ENCODE peak calls at places on chromosomes 1 and 21, in eight cellular contexts. Q is stomach, N is cardiac fibroblast, O is GM23248, E is spleen, F is left ventricle myocardium inferior, J is lower lobe of right lung, L is psoas muscle. S is an unnamed sample.

GRCh38 chr1:171258429-171258828 is 10.1 kb downstream of the FMO1 start:
- DNase-seq in Q (no peak), N (no peak), O (no peak), E (no peak), F (no peak), J (no peak), L (no peak), S (no peak)

GRCh38 chr1:170893655-170894297 is 41.6 kb upstream of the MROH9 start:
- DNase-seq in Q (no peak), N (no peak), O (peak), E (no peak), F (no peak), J (no peak), L (no peak), S (no peak)

GRCh38 chr1:26744075-26744958 is 43.4 kb upstream of the PIGV start:
- DNase-seq in Q (peak), N (peak), O (peak), E (peak), F (peak), J (peak), L (peak), S (peak)

GRCh38 chr1:172680733-172681275 is 21.9 kb downstream of the FASLG start:
- DNase-seq in Q (no peak), N (no peak), O (no peak), E (no peak), F (no peak), J (no peak), L (no peak), S (no peak)

GRCh38 chr1:31400393-31400792 is 12.6 kb upstream of the SERINC2 start:
- DNase-seq in Q (no peak), N (peak), O (peak), E (no peak), F (no peak), J (no peak), L (no peak), S (no peak)

GRCh38 chr1:91511386-91511785 is 10.7 kb downstream of the CDC7 start:
- DNase-seq in Q (no peak), N (peak), O (peak), E (no peak), F (no peak), J (no peak), L (no peak), S (no peak)

GRCh38 chr1:168081373-168082007 is 55.2 kb downstream of the GPR161 start:
- DNase-seq in Q (no peak), N (peak), O (peak), E (no peak), F (no peak), J (no peak), L (no peak), S (no peak)

GRCh38 chr1:119646521-119647227 is 1.4 kb downstream of the ZNF697 start:
- DNase-seq in Q (no peak), N (peak), O (peak), E (no peak), F (no peak), J (no peak), L (no peak), S (no peak)

GRCh38 chr1:37764888-37765441 is at the start of gene EPHA10:
- DNase-seq in Q (no peak), N (no peak), O (no peak), E (no peak), F (no peak), J (no peak), L (no peak), S (peak)

GRCh38 chr1:164613176-164613575 is 54.2 kb downstream of the PBX1 start:
- DNase-seq in Q (peak), N (no peak), O (peak), E (no peak), F (no peak), J (no peak), L (no peak), S (no peak)

GRCh38 chr1:121516279-121516967 is 331.6 kb downstream of the SRGAP2C start:
- DNase-seq in Q (no peak), N (no peak), O (no peak), E (peak), F (peak), J (peak), L (no peak), S (no peak)

GRCh38 chr1:40901886-40902633 is 39.9 kb upstream of the CITED4 start:
- DNase-seq in Q (no peak), N (peak), O (peak), E (no peak), F (peak), J (no peak), L (peak), S (no peak)

GRCh38 chr1:165501975-165502358 is 41.8 kb upstream of the LRRC52 start:
- DNase-seq in Q (no peak), N (no peak), O (no peak), E (no peak), F (no peak), J (no peak), L (no peak), S (no peak)

GRCh38 chr1:155648207-155649147 is 38.5 kb downstream of the MSTO1 start:
- DNase-seq in Q (peak), N (peak), O (peak), E (no peak), F (no peak), J (no peak), L (no peak), S (peak)

GRCh38 chr1:72229893-72230292 is 52.4 kb downstream of the NEGR1 start:
- DNase-seq in Q (no peak), N (peak), O (peak), E (no peak), F (no peak), J (no peak), L (no peak), S (no peak)

GRCh38 chr1:71916894-71917293 is 365.4 kb downstream of the NEGR1 start:
- DNase-seq in Q (no peak), N (no peak), O (no peak), E (no peak), F (no peak), J (no peak), L (no peak), S (no peak)

GRCh38 chr1:192936313-192937018 is 122.7 kb downstream of the UCHL5 start:
- DNase-seq in Q (no peak), N (peak), O (no peak), E (no peak), F (no peak), J (no peak), L (no peak), S (no peak)

GRCh38 chr21:40466893-40467483 is 380.0 kb downstream of the DSCAM start:
- DNase-seq in Q (no peak), N (peak), O (no peak), E (no peak), F (no peak), J (no peak), L (no peak), S (peak)

GRCh38 chr1:74771913-74772515 is 39.1 kb downstream of the TYW3 start:
- DNase-seq in Q (no peak), N (peak), O (peak), E (no peak), F (no peak), J (no peak), L (no peak), S (no peak)

GRCh38 chr1:226697608-226698544 is 41.2 kb downstream of the ITPKB start:
- DNase-seq in Q (no peak), N (no peak), O (no peak), E (no peak), F (no peak), J (no peak), L (no peak), S (no peak)

GRCh38 chr1:89198500-89199072 is at the start of gene GBP4:
- DNase-seq in Q (peak), N (peak), O (peak), E (peak), F (peak), J (peak), L (peak), S (no peak)

GRCh38 chr1:21117159-21117953 is 59.3 kb downstream of the EIF4G3 start:
- DNase-seq in Q (no peak), N (peak), O (no peak), E (no peak), F (no peak), J (no peak), L (no peak), S (no peak)

GRCh38 chr1:231027136-231027925 is 12.7 kb downstream of the FAM89A start:
- DNase-seq in Q (no peak), N (no peak), O (no peak), E (no peak), F (no peak), J (no peak), L (no peak), S (no peak)

GRCh38 chr1:2250721-2251281 is 22.7 kb downstream of the SKI start:
- DNase-seq in Q (peak), N (no peak), O (no peak), E (no peak), F (no peak), J (peak), L (peak), S (no peak)

DNA sequence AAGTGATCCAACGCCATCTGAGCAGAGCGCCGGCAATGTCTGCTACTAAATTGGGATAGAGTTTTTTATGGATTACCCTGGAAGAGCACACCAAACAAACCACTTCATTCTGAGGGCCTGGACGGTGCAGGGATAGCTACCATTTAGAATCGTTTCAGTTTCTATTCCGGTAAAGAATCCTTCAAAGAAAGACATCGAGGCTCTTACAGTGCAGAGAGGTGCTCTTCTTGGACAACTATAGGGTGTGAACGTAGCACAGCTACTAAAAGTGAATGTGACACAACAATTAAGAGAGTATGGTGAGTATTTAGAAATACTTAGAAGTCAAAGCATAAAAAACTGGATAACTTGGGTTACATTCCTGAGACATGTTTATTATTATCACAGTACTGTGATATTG is 16.1 kb downstream of the HIVEP3 start:
- DNase-seq in Q (no peak), N (no peak), O (no peak), E (no peak), F (no peak), J (no peak), L (no peak), S (no peak)
- H3K4me3 ChIP-seq in Q (no peak), N (no peak), O (no peak), E (no peak), F (no peak), J (no peak), L (no peak), S (no peak)

DNA sequence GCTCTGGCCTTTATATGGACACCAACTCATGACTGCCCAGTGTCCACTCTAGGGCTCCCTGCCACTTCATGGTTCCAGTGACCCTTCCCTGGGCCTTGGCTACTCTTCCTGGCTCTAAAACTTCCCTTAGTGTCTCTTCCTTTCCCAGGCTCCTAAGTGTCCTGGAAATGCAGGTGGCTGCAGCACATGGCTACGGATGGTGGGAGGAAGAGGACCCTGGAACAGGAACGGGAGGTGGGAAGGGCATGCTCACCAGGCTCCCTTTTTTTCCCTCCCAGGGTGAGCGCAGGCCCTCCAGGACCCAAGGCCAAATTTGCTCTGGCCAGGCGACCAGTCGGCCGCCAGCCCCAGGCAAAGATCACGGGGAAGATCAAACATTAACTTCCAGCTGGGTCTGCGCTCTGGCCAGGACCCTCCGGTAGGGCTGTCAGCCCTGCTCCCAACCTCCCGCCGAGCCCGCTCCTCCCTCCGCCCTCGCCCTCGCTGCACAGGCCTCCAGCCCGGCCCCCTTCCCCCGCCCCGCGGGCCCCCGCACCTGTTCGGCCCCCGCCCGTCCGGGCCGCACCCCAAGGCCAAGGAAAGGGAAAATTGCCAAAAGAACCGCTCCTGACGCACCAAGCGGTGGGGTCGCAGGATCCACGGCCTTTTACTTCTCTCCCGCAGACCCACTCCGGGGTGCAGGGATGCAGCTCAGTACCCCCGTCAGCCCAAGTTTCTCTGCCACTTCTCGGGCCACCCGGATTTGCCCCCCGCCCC is 955 bp downstream of the TCEA3 start:
- DNase-seq in Q (peak), N (no peak), O (peak), E (no peak), F (no peak), J (peak), L (peak), S (peak)
- H3K4me3 ChIP-seq in Q (peak), N (peak), O (peak), E (peak), F (peak), J (peak), L (peak), S (peak)

GRCh38 chr21:38659936-38660332 is 145.8 kb upstream of the ETS2 start:
- DNase-seq in Q (no peak), N (no peak), O (no peak), E (no peak), F (no peak), J (no peak), L (no peak), S (peak)
- H3K4me3 ChIP-seq in Q (peak), N (no peak), O (peak), E (no peak), F (peak), J (peak), L (peak), S (peak)

GRCh38 chr1:8022395-8023286 is 3.5 kb downstream of the ERRFI1 start:
- DNase-seq in Q (no peak), N (peak), O (no peak), E (no peak), F (no peak), J (no peak), L (no peak), S (no peak)
- H3K4me3 ChIP-seq in Q (peak), N (peak), O (peak), E (no peak), F (peak), J (peak), L (peak), S (no peak)

GRCh38 chr1:109790329-109790728 is 26.6 kb upstream of the EPS8L3 start:
- DNase-seq in Q (no peak), N (no peak), O (no peak), E (no peak), F (no peak), J (no peak), L (no peak), S (no peak)
- H3K4me3 ChIP-seq in Q (no peak), N (no peak), O (no peak), E (no peak), F (no peak), J (no peak), L (no peak), S (no peak)

DNA sequence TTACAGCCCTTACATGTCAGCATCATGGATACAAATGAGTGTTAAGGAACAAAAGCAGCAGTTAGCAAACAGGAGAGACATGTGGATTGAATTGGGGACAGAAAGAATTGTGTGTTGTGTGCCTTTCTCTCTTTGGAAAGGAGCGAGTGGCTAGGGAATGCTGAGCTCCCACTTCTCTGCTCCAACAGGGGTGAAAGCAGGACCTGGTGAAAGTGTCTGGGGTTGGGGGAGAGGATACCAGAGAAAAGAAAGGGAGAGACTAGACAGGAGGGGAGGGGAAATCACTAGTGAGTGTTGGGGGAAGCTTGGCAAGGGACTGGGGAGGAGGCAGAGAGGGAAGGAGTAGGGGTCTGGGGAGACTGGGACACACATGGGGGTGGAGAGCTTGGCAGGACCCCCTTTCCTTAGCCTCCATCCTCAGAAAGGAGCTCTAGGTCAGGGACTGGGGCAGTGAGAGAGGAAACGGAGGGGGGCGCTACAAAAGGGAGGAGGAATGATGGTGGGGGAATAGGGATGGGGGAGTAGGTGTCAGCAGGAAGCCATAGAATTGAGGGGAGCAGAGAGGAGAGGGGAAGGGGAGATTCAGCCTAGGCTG is 2.2 kb downstream of the KIRREL1 start:
- DNase-seq in Q (no peak), N (no peak), O (no peak), E (no peak), F (no peak), J (no peak), L (no peak), S (peak)
- H3K4me3 ChIP-seq in Q (peak), N (peak), O (peak), E (no peak), F (peak), J (peak), L (peak), S (no peak)

GRCh38 chr1:152870831-152871730 is 7.0 kb upstream of the SMCP start:
- DNase-seq in Q (no peak), N (no peak), O (peak), E (no peak), F (no peak), J (no peak), L (no peak), S (peak)
- H3K4me3 ChIP-seq in Q (no peak), N (no peak), O (no peak), E (no peak), F (no peak), J (no peak), L (no peak), S (no peak)

DNA sequence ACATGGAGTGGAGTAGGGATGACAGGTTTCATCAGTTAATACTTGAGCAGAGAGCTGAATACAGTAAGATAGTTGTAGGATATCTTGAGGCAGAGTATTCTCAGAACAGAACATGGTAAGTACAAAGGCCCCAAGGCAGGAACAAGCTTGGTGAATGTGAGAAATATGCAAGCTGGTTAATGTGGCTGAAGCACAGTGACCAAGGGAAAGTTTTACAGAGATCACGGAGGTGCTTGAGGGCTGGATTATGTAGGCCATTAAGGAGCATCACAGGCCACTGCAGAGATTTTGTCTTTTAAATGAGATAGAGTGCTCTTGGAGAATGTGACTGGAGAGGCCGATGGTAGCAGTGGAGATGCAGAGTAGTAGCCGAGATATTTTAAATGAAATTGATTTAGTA is 54.0 kb upstream of the BOLA1 start:
- DNase-seq in Q (no peak), N (no peak), O (peak), E (no peak), F (no peak), J (no peak), L (no peak), S (peak)
- H3K4me3 ChIP-seq in Q (no peak), N (no peak), O (peak), E (no peak), F (no peak), J (no peak), L (peak), S (peak)

S was measured in H7.